ENCODE peak calls at places on chromosomes 1 and 21, in seven cellular contexts. U is uterus, Q is tibial artery, S is heart left ventricle, L is hepatocyte, D is endodermal cell, R is adrenal gland. A is an unnamed sample.

GRCh38 chr21:39611547-39612190 is 1.1 kb upstream of the B3GALT5 start:
- DNase-seq in Q (no peak), R (no peak), U (no peak), S (no peak), L (no peak), D (peak; percentile 58), A (no peak)

GRCh38 chr1:110285316-110285715 is 53.9 kb upstream of the RBM15 start:
- DNase-seq in L (no peak), R (no peak), Q (no peak), U (no peak), S (no peak), D (no peak), A (no peak)

GRCh38 chr1:182143825-182144661 is 82.5 kb upstream of the ZNF648 start:
- DNase-seq in U (peak; percentile 97), D (peak; percentile 66), R (peak; percentile 59), L (peak; percentile 84), Q (peak; percentile 95), S (peak; percentile 78), A (peak; percentile 27)

GRCh38 chr1:100969336-100969735 is 56.2 kb downstream of the DPH5 start:
- DNase-seq in D (no peak), Q (no peak), L (no peak), S (no peak), U (no peak), R (no peak), A (no peak)

GRCh38 chr1:55724551-55725325 is 509.6 kb upstream of the USP24 start:
- DNase-seq in R (no peak), L (no peak), D (no peak), Q (no peak), S (no peak), U (no peak), A (no peak)

GRCh38 chr1:59434336-59434735 is 137.4 kb downstream of the FGGY start:
- DNase-seq in U (no peak), Q (no peak), S (no peak), L (no peak), D (no peak), R (no peak), A (no peak)

GRCh38 chr1:228497206-228497605 is 10.0 kb downstream of the RNF187 start:
- DNase-seq in U (no peak), S (no peak), L (no peak), Q (no peak), R (no peak), D (peak; percentile 34), A (no peak)

GRCh38 chr1:45172015-45172414 is 34.4 kb downstream of the ZSWIM5 start:
- DNase-seq in S (no peak), L (peak; percentile 43), D (no peak), R (no peak), U (no peak), Q (no peak), A (no peak)

GRCh38 chr1:86811128-86811527 is 102.8 kb downstream of the SELENOF start:
- DNase-seq in L (no peak), D (no peak), U (no peak), R (no peak), Q (no peak), S (no peak), A (no peak)

GRCh38 chr21:36627242-36627641 is 71.7 kb upstream of the SIM2 start:
- DNase-seq in D (no peak), R (no peak), L (no peak), S (no peak), Q (no peak), U (no peak), A (no peak)

GRCh38 chr1:6495041-6495441 is 3.6 kb upstream of the PLEKHG5 start:
- DNase-seq in D (peak; percentile 54), R (no peak), Q (no peak), L (no peak), U (no peak), S (no peak), A (peak; percentile 50)

GRCh38 chr21:46001821-46002681 is 20.5 kb downstream of the COL6A1 start:
- DNase-seq in R (peak; percentile 14), Q (no peak), S (peak; percentile 26), L (no peak), D (peak; percentile 39), U (peak; percentile 32), A (no peak)

GRCh38 chr1:18110968-18111367 is 3.4 kb downstream of the IGSF21 start:
- DNase-seq in L (no peak), U (no peak), R (no peak), Q (no peak), D (peak; percentile 72), S (no peak), A (peak; percentile 35)

GRCh38 chr1:172837816-172838680 is 179.1 kb downstream of the FASLG start:
- DNase-seq in S (no peak), D (no peak), Q (no peak), R (no peak), U (no peak), L (no peak), A (no peak)

GRCh38 chr1:115430717-115431116 is 92.7 kb upstream of the NGF start:
- DNase-seq in U (peak; percentile 29), L (peak; percentile 46), Q (no peak), S (no peak), R (peak; percentile 67), D (no peak), A (no peak)

DNA sequence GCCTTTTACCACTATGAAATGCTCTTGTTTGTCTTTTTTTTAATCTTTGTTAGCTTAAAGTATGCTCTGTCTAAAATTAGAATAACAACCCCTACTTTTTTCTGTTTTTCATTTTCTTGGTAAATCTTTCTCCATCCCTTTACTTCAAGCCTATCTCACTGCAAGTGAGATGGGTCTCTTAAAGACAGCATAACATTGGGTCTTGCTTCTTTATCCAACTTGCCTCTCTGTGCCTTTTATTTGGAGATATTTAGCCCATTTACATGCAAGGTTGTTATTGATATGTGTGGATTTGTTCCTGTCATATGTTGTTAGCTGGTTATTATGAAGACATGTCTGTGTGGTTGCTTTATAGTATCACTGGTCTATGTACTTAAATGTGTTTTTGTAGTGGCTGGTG is 41.3 kb upstream of the SSX2IP start:
- DNase-seq in U (no peak), D (no peak), Q (no peak), L (no peak), S (no peak), R (no peak), A (no peak)
- H3K27ac ChIP-seq in U (no peak overlapping the region), D (no peak overlapping the region), Q (no peak overlapping the region), L (no peak overlapping the region), S (no peak overlapping the region), R (no peak overlapping the region), A (no peak overlapping the region)

GRCh38 chr1:211737115-211738035 is 62.0 kb upstream of the NEK2 start:
- DNase-seq in S (no peak), L (no peak), D (peak; percentile 55), Q (no peak), U (no peak), R (no peak), A (peak; percentile 67)

GRCh38 chr1:211734791-211735190 is 59.4 kb upstream of the NEK2 start:
- DNase-seq in D (no peak), L (no peak), Q (no peak), S (no peak), R (no peak), U (no peak), A (no peak)

GRCh38 chr1:211738096-211738708 is 62.8 kb upstream of the NEK2 start:
- DNase-seq in L (no peak), D (no peak), S (no peak), Q (no peak), R (no peak), U (no peak), A (peak; percentile 64)

GRCh38 chr1:211735208-211736170 is 60.1 kb upstream of the NEK2 start:
- DNase-seq in R (peak; percentile 93), U (no peak), S (no peak), L (peak; percentile 83), D (peak; percentile 79), Q (no peak), A (peak; percentile 88)

DNA sequence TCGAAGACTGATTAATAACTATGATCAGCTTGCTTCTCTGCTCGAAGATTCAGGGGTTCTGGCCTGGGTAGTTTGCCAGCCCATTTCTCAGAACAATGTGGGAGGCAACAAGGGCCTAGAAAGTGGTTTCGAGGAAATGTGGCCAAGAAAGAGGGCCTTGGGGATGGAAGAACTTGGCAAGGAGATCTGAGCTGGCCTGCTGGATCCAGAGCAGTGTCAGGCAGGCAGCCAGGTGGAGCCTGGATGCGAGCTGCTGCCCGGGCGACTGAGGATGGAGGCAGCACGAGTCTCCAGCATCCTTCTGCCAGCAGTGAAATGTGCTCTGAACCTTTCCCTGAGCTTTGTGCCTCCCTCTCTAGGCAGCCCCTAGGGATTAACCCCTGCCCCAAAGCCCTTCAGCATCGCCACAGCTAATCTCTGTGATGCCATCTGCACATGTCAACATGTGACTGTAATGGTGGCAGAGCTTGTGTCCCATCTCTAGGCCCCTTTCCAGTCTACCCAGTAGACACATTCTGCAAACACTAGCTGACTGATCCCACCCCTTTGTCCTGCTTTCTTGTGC is 61.0 kb upstream of the NEK2 start:
- DNase-seq in L (no peak), D (peak; percentile 42), S (no peak), Q (no peak), R (peak; percentile 87), U (no peak), A (no peak)
- H3K27ac ChIP-seq in L (peak overlapping the region; percentile 75), D (no peak overlapping the region), S (no peak overlapping the region), Q (no peak overlapping the region), R (no peak overlapping the region), U (no peak overlapping the region), A (peak overlapping the region; percentile 99)

DNA sequence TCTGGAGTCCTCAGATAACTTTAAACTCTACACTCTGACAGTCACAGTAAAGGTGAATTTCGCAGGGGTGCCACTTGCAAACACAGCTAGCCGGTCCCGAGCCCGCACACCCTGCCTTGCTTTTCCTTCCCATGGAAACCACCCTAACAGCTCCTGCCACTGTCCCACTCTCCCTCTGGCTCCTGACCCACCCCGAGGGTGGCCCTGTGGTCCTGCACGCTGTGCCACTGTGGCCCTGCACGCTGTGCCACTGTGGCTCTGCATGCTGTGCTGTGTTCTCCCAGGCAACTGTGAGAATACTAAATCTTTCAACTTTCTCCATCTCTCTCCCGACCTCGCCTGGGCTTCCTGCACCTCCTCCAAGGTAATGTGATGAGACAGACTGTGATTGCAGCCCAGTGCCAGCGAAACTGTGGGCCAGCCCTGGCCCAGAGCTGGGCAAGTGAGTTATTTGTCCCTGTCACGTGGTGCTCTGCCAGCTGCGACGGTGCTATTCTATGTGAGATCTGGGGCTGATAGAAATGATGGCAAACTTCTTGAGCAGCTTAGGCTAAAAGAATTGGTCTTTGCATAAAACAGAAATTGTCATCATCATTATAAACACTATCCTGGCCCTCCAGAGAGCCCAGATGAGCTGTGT is 63.4 kb upstream of the TARBP1 start:
- DNase-seq in R (peak; percentile 89), L (no peak), Q (no peak), U (peak; percentile 24), D (no peak), S (no peak), A (no peak)
- H3K27ac ChIP-seq in R (no peak overlapping the region), L (peak overlapping the region; percentile 93), Q (no peak overlapping the region), U (peak overlapping the region; percentile 93), D (no peak overlapping the region), S (peak overlapping the region; percentile 85), A (peak overlapping the region; percentile 99)

GRCh38 chr1:15863156-15863901 is 15.8 kb downstream of the SPEN start:
- DNase-seq in R (peak; percentile 13), L (no peak), S (no peak), U (no peak), Q (no peak), D (no peak), A (no peak)

GRCh38 chr1:15858672-15859372 is 11.3 kb downstream of the SPEN start:
- DNase-seq in S (no peak), D (no peak), R (peak; percentile 13), Q (no peak), U (no peak), L (no peak), A (no peak)

GRCh38 chr1:15856888-15857287 is 9.4 kb downstream of the SPEN start:
- DNase-seq in D (no peak), Q (no peak), L (no peak), R (peak; percentile 5), U (no peak), S (no peak), A (no peak)

GRCh38 chr1:15852828-15853302 is 5.4 kb downstream of the SPEN start:
- DNase-seq in Q (no peak), D (no peak), L (no peak), U (no peak), R (peak; percentile 7), S (no peak), A (no peak)

GRCh38 chr1:15858069-15858670 is 10.7 kb downstream of the SPEN start:
- DNase-seq in U (no peak), D (no peak), S (no peak), Q (no peak), L (no peak), R (no peak), A (no peak)
- H3K27ac ChIP-seq in U (no peak overlapping the region), D (no peak overlapping the region), S (no peak overlapping the region), Q (no peak overlapping the region), L (no peak overlapping the region), R (no peak overlapping the region), A (no peak overlapping the region)

A was measured in caudate nucleus.